ENCODE peak calls at places on chromosome 5, in nine cellular contexts. One of them, this sample, is unnamed.
A peak's percentile ranks its signal among the peaks of the same experiment; 100 is the strongest.

GRCh38 chr5:127858116-127858784 is 155.1 kb downstream of the CCDC192 start:
- DNase-seq in sigmoid colon: no peak
- DNase-seq in breast epithelium: no peak
- DNase-seq in Peyer's patch: no peak
- DNase-seq in H1: no peak
- DNase-seq in heart left ventricle: peak; percentile 51
- DNase-seq in ovary: no peak
- DNase-seq in K562: no peak
- DNase-seq in A549: no peak
- DNase-seq in this sample: no peak

GRCh38 chr5:122078116-122078865 is at the start of gene LOX:
- DNase-seq in Peyer's patch: peak; percentile 57
- DNase-seq in breast epithelium: peak; percentile 66
- DNase-seq in A549: no peak
- DNase-seq in H1: peak; percentile 67
- DNase-seq in heart left ventricle: peak; percentile 75
- DNase-seq in K562: no peak
- DNase-seq in sigmoid colon: peak; percentile 95
- DNase-seq in ovary: peak; percentile 88
- DNase-seq in this sample: peak; percentile 91

GRCh38 chr5:160213537-160213936 is 15.8 kb upstream of the FABP6 start:
- DNase-seq in sigmoid colon: no peak
- DNase-seq in K562: peak; percentile 18
- DNase-seq in ovary: no peak
- DNase-seq in heart left ventricle: no peak
- DNase-seq in Peyer's patch: no peak
- DNase-seq in A549: peak; percentile 48
- DNase-seq in breast epithelium: no peak
- DNase-seq in H1: no peak
- DNase-seq in this sample: no peak

GRCh38 chr5:95878417-95879323 is 56.1 kb upstream of the GLRX start:
- DNase-seq in heart left ventricle: no peak
- DNase-seq in H1: no peak
- DNase-seq in A549: no peak
- DNase-seq in ovary: no peak
- DNase-seq in breast epithelium: no peak
- DNase-seq in Peyer's patch: no peak
- DNase-seq in sigmoid colon: no peak
- DNase-seq in K562: peak; percentile 34
- DNase-seq in this sample: no peak

GRCh38 chr5:80147119-80147815 is 108.6 kb downstream of the SERINC5 start:
- DNase-seq in heart left ventricle: no peak
- DNase-seq in Peyer's patch: no peak
- DNase-seq in H1: no peak
- DNase-seq in breast epithelium: no peak
- DNase-seq in K562: no peak
- DNase-seq in ovary: no peak
- DNase-seq in A549: no peak
- DNase-seq in sigmoid colon: no peak
- DNase-seq in this sample: no peak

GRCh38 chr5:21817668-21818419 is 1035.3 kb downstream of the CDH12 start:
- DNase-seq in H1: no peak
- DNase-seq in breast epithelium: no peak
- DNase-seq in heart left ventricle: no peak
- DNase-seq in sigmoid colon: no peak
- DNase-seq in ovary: no peak
- DNase-seq in A549: no peak
- DNase-seq in Peyer's patch: no peak
- DNase-seq in K562: no peak
- DNase-seq in this sample: no peak

GRCh38 chr5:132591140-132591539 is 34.4 kb downstream of the RAD50 start:
- DNase-seq in A549: no peak
- DNase-seq in ovary: no peak
- DNase-seq in heart left ventricle: no peak
- DNase-seq in Peyer's patch: no peak
- DNase-seq in sigmoid colon: no peak
- DNase-seq in H1: no peak
- DNase-seq in K562: peak; percentile 27
- DNase-seq in breast epithelium: no peak
- DNase-seq in this sample: no peak

GRCh38 chr5:158406884-158407790 is 548.2 kb upstream of the CLINT1 start:
- DNase-seq in ovary: no peak
- DNase-seq in heart left ventricle: no peak
- DNase-seq in H1: no peak
- DNase-seq in A549: no peak
- DNase-seq in sigmoid colon: no peak
- DNase-seq in Peyer's patch: no peak
- DNase-seq in K562: no peak
- DNase-seq in breast epithelium: no peak
- DNase-seq in this sample: no peak

GRCh38 chr5:53874409-53874808 is 314.0 kb downstream of the NDUFS4 start:
- DNase-seq in breast epithelium: no peak
- DNase-seq in sigmoid colon: no peak
- DNase-seq in A549: no peak
- DNase-seq in heart left ventricle: no peak
- DNase-seq in ovary: no peak
- DNase-seq in Peyer's patch: no peak
- DNase-seq in H1: peak; percentile 54
- DNase-seq in K562: peak; percentile 20
- DNase-seq in this sample: no peak

GRCh38 chr5:62473209-62473608 is 60.6 kb downstream of the IPO11 start:
- DNase-seq in heart left ventricle: no peak
- DNase-seq in A549: no peak
- DNase-seq in K562: no peak
- DNase-seq in H1: no peak
- DNase-seq in sigmoid colon: no peak
- DNase-seq in Peyer's patch: no peak
- DNase-seq in breast epithelium: no peak
- DNase-seq in ovary: no peak
- DNase-seq in this sample: no peak

GRCh38 chr5:21121213-21121612 is 1133.2 kb upstream of the CDH18 start:
- DNase-seq in heart left ventricle: no peak
- DNase-seq in sigmoid colon: no peak
- DNase-seq in H1: no peak
- DNase-seq in ovary: no peak
- DNase-seq in breast epithelium: no peak
- DNase-seq in K562: no peak
- DNase-seq in Peyer's patch: no peak
- DNase-seq in A549: no peak
- DNase-seq in this sample: no peak

GRCh38 chr5:79750611-79751510 is 61.2 kb downstream of the CMYA5 start:
- DNase-seq in Peyer's patch: no peak
- DNase-seq in sigmoid colon: no peak
- DNase-seq in ovary: no peak
- DNase-seq in breast epithelium: no peak
- DNase-seq in heart left ventricle: no peak
- DNase-seq in A549: no peak
- DNase-seq in H1: no peak
- DNase-seq in K562: no peak
- DNase-seq in this sample: no peak

GRCh38 chr5:29811914-29812679 is 1381.4 kb upstream of the CDH6 start:
- DNase-seq in K562: peak; percentile 38
- DNase-seq in Peyer's patch: no peak
- DNase-seq in sigmoid colon: no peak
- DNase-seq in breast epithelium: no peak
- DNase-seq in ovary: no peak
- DNase-seq in heart left ventricle: no peak
- DNase-seq in H1: no peak
- DNase-seq in A549: no peak
- DNase-seq in this sample: no peak

GRCh38 chr5:103224118-103224893 is 34.3 kb upstream of the MACIR start:
- DNase-seq in heart left ventricle: no peak
- DNase-seq in ovary: peak; percentile 22
- DNase-seq in Peyer's patch: peak; percentile 50
- DNase-seq in A549: no peak
- DNase-seq in K562: peak; percentile 80
- DNase-seq in H1: peak; percentile 66
- DNase-seq in breast epithelium: no peak
- DNase-seq in sigmoid colon: no peak
- DNase-seq in this sample: no peak

GRCh38 chr5:148840531-148840930 is 14.1 kb downstream of the ADRB2 start:
- DNase-seq in Peyer's patch: no peak
- DNase-seq in heart left ventricle: no peak
- DNase-seq in A549: no peak
- DNase-seq in sigmoid colon: no peak
- DNase-seq in breast epithelium: no peak
- DNase-seq in H1: no peak
- DNase-seq in K562: no peak
- DNase-seq in ovary: no peak
- DNase-seq in this sample: no peak

GRCh38 chr5:52856564-52856963 is 68.8 kb downstream of the ITGA1 start:
- DNase-seq in ovary: no peak
- DNase-seq in heart left ventricle: no peak
- DNase-seq in breast epithelium: no peak
- DNase-seq in H1: no peak
- DNase-seq in K562: no peak
- DNase-seq in A549: no peak
- DNase-seq in sigmoid colon: no peak
- DNase-seq in Peyer's patch: no peak
- DNase-seq in this sample: no peak

GRCh38 chr5:111530298-111530740 is 18.0 kb upstream of the STARD4 start:
- DNase-seq in heart left ventricle: peak; percentile 88
- DNase-seq in breast epithelium: peak; percentile 21
- DNase-seq in Peyer's patch: peak; percentile 47
- DNase-seq in ovary: peak; percentile 20
- DNase-seq in H1: no peak
- DNase-seq in K562: peak; percentile 91
- DNase-seq in A549: peak; percentile 43
- DNase-seq in sigmoid colon: peak; percentile 86
- DNase-seq in this sample: peak; percentile 81
- TF ChIP-seq POLR2A in heart left ventricle: no peak
- TF ChIP-seq POLR2A in breast epithelium: no peak
- TF ChIP-seq POLR2A in Peyer's patch: no peak
- TF ChIP-seq POLR2A in ovary: no peak
- TF ChIP-seq POLR2A in H1: no peak
- TF ChIP-seq POLR2A in K562: peak; percentile 68
- TF ChIP-seq POLR2A in A549: peak; percentile 16
- TF ChIP-seq POLR2A in sigmoid colon: no peak
- TF ChIP-seq POLR2A in this sample: no peak

DNA sequence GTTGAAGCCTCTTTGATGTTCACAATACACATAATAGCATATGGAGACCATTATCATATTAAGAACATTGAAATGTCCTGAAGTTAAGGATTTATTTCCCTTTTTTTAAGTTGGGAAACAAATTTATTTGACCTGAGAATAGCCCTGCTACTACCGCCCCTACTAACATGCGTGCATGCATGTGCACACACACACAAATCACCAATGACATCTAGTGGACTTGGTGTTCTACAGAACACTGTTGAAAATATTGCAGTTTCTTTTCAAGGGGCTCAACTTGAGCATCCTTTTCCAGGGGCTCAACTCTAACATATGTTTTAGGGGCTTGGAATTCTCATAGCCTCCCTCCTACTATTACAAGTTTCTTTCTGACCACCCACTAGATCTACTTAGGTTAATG is 124.9 kb upstream of the C6 start:
- DNase-seq in H1: no peak
- DNase-seq in sigmoid colon: no peak
- DNase-seq in K562: no peak
- DNase-seq in Peyer's patch: no peak
- DNase-seq in heart left ventricle: no peak
- DNase-seq in ovary: no peak
- DNase-seq in A549: no peak
- DNase-seq in breast epithelium: no peak
- DNase-seq in this sample: no peak
- TF ChIP-seq CTCF in H1: no peak
- TF ChIP-seq CTCF in sigmoid colon: no peak
- TF ChIP-seq CTCF in K562: no peak
- TF ChIP-seq CTCF in Peyer's patch: no peak
- TF ChIP-seq CTCF in heart left ventricle: no peak
- TF ChIP-seq CTCF in ovary: no peak
- TF ChIP-seq CTCF in A549: no peak
- TF ChIP-seq CTCF in breast epithelium: no peak
- TF ChIP-seq CTCF in this sample: no peak

DNA sequence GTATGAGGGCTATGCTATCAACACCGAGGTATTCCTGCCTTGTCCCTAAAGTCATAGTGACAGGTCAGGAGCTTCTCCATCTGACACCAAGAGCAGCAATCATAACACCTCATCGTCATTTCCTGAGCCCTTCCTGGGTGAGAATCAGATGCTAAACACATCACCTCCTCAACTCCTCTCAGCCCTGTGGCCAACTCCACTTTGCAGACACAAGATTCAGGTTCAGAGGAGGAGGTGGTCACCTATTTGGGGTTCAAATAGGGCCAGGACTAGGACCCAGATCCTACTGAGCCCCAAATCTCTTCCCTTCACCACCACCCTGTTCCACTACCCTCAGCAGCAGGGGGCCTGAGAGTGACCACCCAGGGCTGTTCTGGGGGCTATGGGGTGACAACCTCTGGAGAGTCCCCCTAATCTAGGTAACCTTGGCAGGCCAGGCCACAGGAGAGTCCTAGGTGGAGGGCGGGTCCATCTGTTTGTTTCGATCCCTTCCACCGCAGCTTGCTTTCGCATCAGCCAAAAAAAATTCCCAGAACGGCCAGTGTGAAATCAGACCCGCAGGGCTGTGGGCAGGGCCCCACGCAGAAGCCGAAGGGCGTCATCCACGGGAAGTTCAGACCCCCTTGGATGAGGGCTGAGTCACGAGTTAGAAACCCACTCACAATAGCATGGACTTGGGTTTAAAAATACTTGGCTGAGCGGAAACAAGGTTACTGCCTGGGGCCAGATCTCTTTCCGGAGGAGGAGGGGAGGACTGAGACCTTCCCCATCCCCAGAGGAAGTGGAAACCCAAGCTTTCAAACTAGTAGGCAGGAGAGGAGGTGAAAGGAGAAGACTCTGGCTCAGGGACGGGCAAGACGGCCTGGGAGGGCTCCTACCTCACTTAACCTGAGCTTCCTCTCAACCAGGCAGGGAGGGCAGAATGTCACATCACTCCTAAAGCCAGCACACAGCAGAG is 8.7 kb downstream of the STK10 start:
- DNase-seq in heart left ventricle: peak; percentile 57
- DNase-seq in K562: no peak
- DNase-seq in H1: no peak
- DNase-seq in ovary: no peak
- DNase-seq in breast epithelium: no peak
- DNase-seq in Peyer's patch: no peak
- DNase-seq in sigmoid colon: no peak
- DNase-seq in A549: no peak
- DNase-seq in this sample: no peak
- TF ChIP-seq POLR2A in heart left ventricle: no peak
- TF ChIP-seq POLR2A in K562: no peak
- TF ChIP-seq POLR2A in H1: no peak
- TF ChIP-seq POLR2A in ovary: no peak
- TF ChIP-seq POLR2A in breast epithelium: no peak
- TF ChIP-seq POLR2A in Peyer's patch: no peak
- TF ChIP-seq POLR2A in sigmoid colon: no peak
- TF ChIP-seq POLR2A in A549: no peak
- TF ChIP-seq POLR2A in this sample: no peak

DNA sequence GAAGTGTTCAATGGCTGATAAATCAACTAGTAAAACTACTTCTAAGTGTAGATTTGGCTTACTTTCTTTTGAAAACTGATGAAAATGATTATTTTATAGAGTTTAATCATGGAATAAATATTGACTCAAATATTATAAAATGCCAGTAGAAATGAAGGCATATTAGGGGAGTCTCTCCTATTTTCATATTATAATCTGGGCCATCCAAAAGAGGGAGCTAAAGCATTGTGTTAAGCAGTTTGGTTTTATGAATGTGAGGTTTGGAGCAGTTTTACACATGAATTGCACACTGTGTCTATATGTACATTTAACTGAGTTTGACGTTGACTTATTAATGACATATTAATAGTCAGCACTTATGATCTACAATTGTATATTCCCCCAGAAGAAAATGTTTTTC is 17.4 kb downstream of the CDH9 start:
- DNase-seq in Peyer's patch: no peak
- DNase-seq in heart left ventricle: no peak
- DNase-seq in breast epithelium: no peak
- DNase-seq in sigmoid colon: no peak
- DNase-seq in K562: peak; percentile 10
- DNase-seq in H1: no peak
- DNase-seq in A549: no peak
- DNase-seq in ovary: no peak
- DNase-seq in this sample: no peak
- TF ChIP-seq CTCF in Peyer's patch: no peak
- TF ChIP-seq CTCF in heart left ventricle: peak; percentile 8
- TF ChIP-seq CTCF in breast epithelium: no peak
- TF ChIP-seq CTCF in sigmoid colon: no peak
- TF ChIP-seq CTCF in K562: no peak
- TF ChIP-seq CTCF in H1: no peak
- TF ChIP-seq CTCF in A549: peak; percentile 47
- TF ChIP-seq CTCF in ovary: no peak
- TF ChIP-seq CTCF in this sample: no peak

This sample was measured in suprapubic skin.